ENCODE peak calls at places on chromosomes 1 and 21, in nine cellular contexts. One of them, this sample, is unnamed.

GRCh38 chr1:173355281-173356031 is 121.7 kb upstream of the PRDX6 start:
- DNase-seq in HFF-Myc: no peak
- DNase-seq in A549: no peak
- DNase-seq in tibial artery: no peak
- DNase-seq in dorsolateral prefrontal cortex: no peak
- DNase-seq in tibial nerve: no peak
- DNase-seq in fibroblast of mammary gland: peak
- DNase-seq in GM12878: peak
- DNase-seq in sigmoid colon: no peak
- DNase-seq in this sample: no peak

GRCh38 chr1:33387512-33388079 is 43.3 kb downstream of the PHC2 start:
- DNase-seq in HFF-Myc: no peak
- DNase-seq in A549: no peak
- DNase-seq in tibial artery: no peak
- DNase-seq in dorsolateral prefrontal cortex: no peak
- DNase-seq in tibial nerve: no peak
- DNase-seq in fibroblast of mammary gland: peak
- DNase-seq in GM12878: no peak
- DNase-seq in sigmoid colon: no peak
- DNase-seq in this sample: no peak

GRCh38 chr1:204366759-204367158 is 7.0 kb upstream of the PLEKHA6 start:
- DNase-seq in HFF-Myc: no peak
- DNase-seq in A549: peak
- DNase-seq in tibial artery: no peak
- DNase-seq in dorsolateral prefrontal cortex: no peak
- DNase-seq in tibial nerve: no peak
- DNase-seq in fibroblast of mammary gland: no peak
- DNase-seq in GM12878: no peak
- DNase-seq in sigmoid colon: no peak
- DNase-seq in this sample: no peak

GRCh38 chr1:148309940-148310500 is 157.9 kb upstream of the NBPF11 start:
- DNase-seq in HFF-Myc: no peak
- DNase-seq in A549: no peak
- DNase-seq in tibial artery: no peak
- DNase-seq in dorsolateral prefrontal cortex: no peak
- DNase-seq in tibial nerve: no peak
- DNase-seq in fibroblast of mammary gland: no peak
- DNase-seq in GM12878: no peak
- DNase-seq in sigmoid colon: no peak
- DNase-seq in this sample: no peak

GRCh38 chr1:87560961-87561360 is 232.3 kb downstream of the LMO4 start:
- DNase-seq in HFF-Myc: no peak
- DNase-seq in A549: no peak
- DNase-seq in tibial artery: no peak
- DNase-seq in dorsolateral prefrontal cortex: no peak
- DNase-seq in tibial nerve: no peak
- DNase-seq in fibroblast of mammary gland: no peak
- DNase-seq in GM12878: no peak
- DNase-seq in sigmoid colon: no peak
- DNase-seq in this sample: no peak

GRCh38 chr1:33328817-33329216 is 7.9 kb upstream of the A3GALT2 start:
- DNase-seq in HFF-Myc: no peak
- DNase-seq in A549: no peak
- DNase-seq in tibial artery: no peak
- DNase-seq in dorsolateral prefrontal cortex: no peak
- DNase-seq in tibial nerve: no peak
- DNase-seq in fibroblast of mammary gland: no peak
- DNase-seq in GM12878: no peak
- DNase-seq in sigmoid colon: peak
- DNase-seq in this sample: peak

GRCh38 chr1:155195201-155196102 is 12.2 kb downstream of the THBS3 start:
- DNase-seq in HFF-Myc: no peak
- DNase-seq in A549: no peak
- DNase-seq in tibial artery: no peak
- DNase-seq in dorsolateral prefrontal cortex: no peak
- DNase-seq in tibial nerve: no peak
- DNase-seq in fibroblast of mammary gland: no peak
- DNase-seq in GM12878: no peak
- DNase-seq in sigmoid colon: no peak
- DNase-seq in this sample: no peak

GRCh38 chr1:228343211-228343661 is 63.4 kb downstream of the TRIM11 start:
- DNase-seq in HFF-Myc: no peak
- DNase-seq in A549: no peak
- DNase-seq in tibial artery: peak
- DNase-seq in dorsolateral prefrontal cortex: no peak
- DNase-seq in tibial nerve: no peak
- DNase-seq in fibroblast of mammary gland: no peak
- DNase-seq in GM12878: no peak
- DNase-seq in sigmoid colon: peak
- DNase-seq in this sample: no peak

GRCh38 chr1:86774305-86775304 is 70.2 kb downstream of the SH3GLB1 start:
- DNase-seq in HFF-Myc: peak
- DNase-seq in A549: peak
- DNase-seq in tibial artery: peak
- DNase-seq in dorsolateral prefrontal cortex: peak
- DNase-seq in tibial nerve: peak
- DNase-seq in fibroblast of mammary gland: peak
- DNase-seq in GM12878: peak
- DNase-seq in sigmoid colon: peak
- DNase-seq in this sample: peak

GRCh38 chr1:21680918-21681317 is 11.8 kb upstream of the RAP1GAP start:
- DNase-seq in HFF-Myc: no peak
- DNase-seq in A549: no peak
- DNase-seq in tibial artery: no peak
- DNase-seq in dorsolateral prefrontal cortex: no peak
- DNase-seq in tibial nerve: no peak
- DNase-seq in fibroblast of mammary gland: peak
- DNase-seq in GM12878: no peak
- DNase-seq in sigmoid colon: no peak
- DNase-seq in this sample: no peak

GRCh38 chr1:217139513-217139912 is 416.3 kb upstream of the ESRRG start:
- DNase-seq in HFF-Myc: no peak
- DNase-seq in A549: no peak
- DNase-seq in tibial artery: no peak
- DNase-seq in dorsolateral prefrontal cortex: no peak
- DNase-seq in tibial nerve: no peak
- DNase-seq in fibroblast of mammary gland: no peak
- DNase-seq in GM12878: no peak
- DNase-seq in sigmoid colon: no peak
- DNase-seq in this sample: no peak

GRCh38 chr1:178645826-178646200 is 79.2 kb upstream of the RALGPS2 start:
- DNase-seq in HFF-Myc: no peak
- DNase-seq in A549: no peak
- DNase-seq in tibial artery: no peak
- DNase-seq in dorsolateral prefrontal cortex: no peak
- DNase-seq in tibial nerve: no peak
- DNase-seq in fibroblast of mammary gland: peak
- DNase-seq in GM12878: no peak
- DNase-seq in sigmoid colon: no peak
- DNase-seq in this sample: no peak

GRCh38 chr1:204936765-204937164 is 66.1 kb downstream of the NFASC start:
- DNase-seq in HFF-Myc: no peak
- DNase-seq in A549: no peak
- DNase-seq in tibial artery: no peak
- DNase-seq in dorsolateral prefrontal cortex: no peak
- DNase-seq in tibial nerve: no peak
- DNase-seq in fibroblast of mammary gland: no peak
- DNase-seq in GM12878: no peak
- DNase-seq in sigmoid colon: peak
- DNase-seq in this sample: no peak

GRCh38 chr1:4563586-4563985 is 90.8 kb upstream of the AJAP1 start:
- DNase-seq in HFF-Myc: no peak
- DNase-seq in A549: no peak
- DNase-seq in tibial artery: no peak
- DNase-seq in dorsolateral prefrontal cortex: no peak
- DNase-seq in tibial nerve: no peak
- DNase-seq in fibroblast of mammary gland: no peak
- DNase-seq in GM12878: no peak
- DNase-seq in sigmoid colon: no peak
- DNase-seq in this sample: no peak

GRCh38 chr1:92792340-92792782 is 7.5 kb upstream of the EVI5 start:
- DNase-seq in HFF-Myc: no peak
- DNase-seq in A549: peak
- DNase-seq in tibial artery: no peak
- DNase-seq in dorsolateral prefrontal cortex: no peak
- DNase-seq in tibial nerve: no peak
- DNase-seq in fibroblast of mammary gland: no peak
- DNase-seq in GM12878: no peak
- DNase-seq in sigmoid colon: no peak
- DNase-seq in this sample: no peak

DNA sequence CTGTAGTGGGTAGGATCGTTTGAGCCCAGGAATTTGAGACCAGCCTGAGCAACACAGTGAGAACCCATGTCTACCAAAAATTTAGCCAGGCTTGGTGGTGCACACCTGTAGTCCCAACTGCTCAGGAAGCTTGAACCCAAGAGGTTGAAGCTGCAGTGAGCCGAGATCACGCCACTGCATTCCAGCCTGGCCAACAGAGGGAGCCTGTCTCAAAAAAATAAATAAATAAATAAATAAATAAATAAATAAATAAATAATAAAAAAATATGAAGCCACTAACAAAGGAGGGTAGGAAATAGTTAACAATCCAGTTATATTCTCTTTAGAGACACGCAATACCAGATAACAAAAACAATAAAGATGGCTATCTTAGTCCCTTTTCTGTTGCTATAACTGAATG is 11.9 kb upstream of the CBR3 start:
- DNase-seq in HFF-Myc: no peak
- DNase-seq in A549: no peak
- DNase-seq in tibial artery: no peak
- DNase-seq in dorsolateral prefrontal cortex: no peak
- DNase-seq in tibial nerve: no peak
- DNase-seq in fibroblast of mammary gland: no peak
- DNase-seq in GM12878: no peak
- DNase-seq in sigmoid colon: no peak
- DNase-seq in this sample: no peak
- TF ChIP-seq CTCF in HFF-Myc: peak
- TF ChIP-seq CTCF in A549: peak
- TF ChIP-seq CTCF in tibial artery: peak
- TF ChIP-seq CTCF in dorsolateral prefrontal cortex: peak
- TF ChIP-seq CTCF in tibial nerve: peak
- TF ChIP-seq CTCF in fibroblast of mammary gland: peak
- TF ChIP-seq CTCF in GM12878: no peak
- TF ChIP-seq CTCF in sigmoid colon: no peak
- TF ChIP-seq CTCF in this sample: peak

GRCh38 chr1:38041941-38042834 is 4.4 kb downstream of the POU3F1 start:
- DNase-seq in HFF-Myc: no peak
- DNase-seq in A549: no peak
- DNase-seq in tibial artery: no peak
- DNase-seq in dorsolateral prefrontal cortex: no peak
- DNase-seq in tibial nerve: no peak
- DNase-seq in fibroblast of mammary gland: no peak
- DNase-seq in GM12878: no peak
- DNase-seq in sigmoid colon: no peak
- DNase-seq in this sample: no peak
- H3K4me3 ChIP-seq in HFF-Myc: no peak
- H3K4me3 ChIP-seq in A549: no peak
- H3K4me3 ChIP-seq in tibial artery: no peak
- H3K4me3 ChIP-seq in dorsolateral prefrontal cortex: no peak
- H3K4me3 ChIP-seq in tibial nerve: peak
- H3K4me3 ChIP-seq in fibroblast of mammary gland: no peak
- H3K4me3 ChIP-seq in GM12878: no peak
- H3K4me3 ChIP-seq in sigmoid colon: no peak
- H3K4me3 ChIP-seq in this sample: peak

GRCh38 chr1:6545276-6545934 is 8.9 kb downstream of the NOL9 start:
- DNase-seq in HFF-Myc: no peak
- DNase-seq in A549: no peak
- DNase-seq in tibial artery: no peak
- DNase-seq in dorsolateral prefrontal cortex: no peak
- DNase-seq in tibial nerve: no peak
- DNase-seq in fibroblast of mammary gland: peak
- DNase-seq in GM12878: no peak
- DNase-seq in sigmoid colon: no peak
- DNase-seq in this sample: no peak

GRCh38 chr1:6544831-6545230 is 9.5 kb downstream of the NOL9 start:
- DNase-seq in HFF-Myc: no peak
- DNase-seq in A549: no peak
- DNase-seq in tibial artery: no peak
- DNase-seq in dorsolateral prefrontal cortex: no peak
- DNase-seq in tibial nerve: no peak
- DNase-seq in fibroblast of mammary gland: peak
- DNase-seq in GM12878: no peak
- DNase-seq in sigmoid colon: no peak
- DNase-seq in this sample: no peak

GRCh38 chr1:6546326-6546725 is 8.0 kb downstream of the NOL9 start:
- DNase-seq in HFF-Myc: no peak
- DNase-seq in A549: no peak
- DNase-seq in tibial artery: no peak
- DNase-seq in dorsolateral prefrontal cortex: no peak
- DNase-seq in tibial nerve: no peak
- DNase-seq in fibroblast of mammary gland: no peak
- DNase-seq in GM12878: no peak
- DNase-seq in sigmoid colon: no peak
- DNase-seq in this sample: no peak

DNA sequence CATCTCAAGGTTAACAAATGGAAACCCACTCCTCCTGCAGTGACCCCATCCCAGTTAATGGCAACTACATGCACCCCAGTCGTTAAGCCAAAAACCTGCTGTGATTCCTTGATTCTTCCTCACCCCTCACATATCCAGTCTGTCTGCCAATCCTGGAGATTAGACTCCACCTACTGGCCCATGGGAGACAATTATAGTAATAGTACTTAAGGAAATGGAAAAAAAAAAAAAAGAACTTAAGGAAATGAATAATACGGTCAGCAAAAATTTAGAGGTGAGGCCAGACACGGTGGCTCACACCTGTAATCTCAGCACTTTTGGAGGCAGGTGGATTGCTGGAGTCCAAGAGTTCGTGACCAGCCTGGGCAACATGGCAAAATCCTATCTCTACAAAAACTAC is 7.0 kb downstream of the NOL9 start:
- DNase-seq in HFF-Myc: no peak
- DNase-seq in A549: no peak
- DNase-seq in tibial artery: no peak
- DNase-seq in dorsolateral prefrontal cortex: no peak
- DNase-seq in tibial nerve: no peak
- DNase-seq in fibroblast of mammary gland: peak
- DNase-seq in GM12878: no peak
- DNase-seq in sigmoid colon: no peak
- DNase-seq in this sample: no peak
- TF ChIP-seq CTCF in HFF-Myc: no peak
- TF ChIP-seq CTCF in A549: no peak
- TF ChIP-seq CTCF in tibial artery: no peak
- TF ChIP-seq CTCF in dorsolateral prefrontal cortex: no peak
- TF ChIP-seq CTCF in tibial nerve: no peak
- TF ChIP-seq CTCF in fibroblast of mammary gland: no peak
- TF ChIP-seq CTCF in GM12878: no peak
- TF ChIP-seq CTCF in sigmoid colon: no peak
- TF ChIP-seq CTCF in this sample: no peak

DNA sequence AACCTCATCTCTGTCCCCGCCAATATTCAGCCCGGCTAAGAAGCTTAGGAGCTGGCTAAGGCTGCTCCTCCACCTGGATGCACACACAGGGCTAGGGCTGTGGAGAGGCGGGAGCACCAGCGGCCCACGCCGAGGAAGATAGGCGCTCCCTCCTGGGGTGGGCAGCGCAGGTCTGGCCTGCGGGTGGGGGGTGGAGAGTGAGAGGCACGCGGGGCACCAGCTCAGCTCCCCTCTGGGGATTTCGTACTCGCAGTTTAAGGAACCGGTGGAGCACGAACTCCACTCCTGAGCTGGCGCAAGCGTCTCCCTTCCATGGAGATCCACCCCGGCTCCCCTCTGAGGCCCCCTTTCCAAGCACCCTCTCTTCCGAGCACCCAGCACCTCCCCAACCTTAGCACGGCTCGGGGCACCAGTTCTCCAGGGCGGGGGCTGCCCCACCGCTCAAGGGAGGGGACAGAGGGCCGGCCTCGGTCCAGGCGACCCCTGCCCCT is 433 bp upstream of the KAZN start:
- DNase-seq in HFF-Myc: no peak
- DNase-seq in A549: no peak
- DNase-seq in tibial artery: no peak
- DNase-seq in dorsolateral prefrontal cortex: no peak
- DNase-seq in tibial nerve: no peak
- DNase-seq in fibroblast of mammary gland: no peak
- DNase-seq in GM12878: no peak
- DNase-seq in sigmoid colon: no peak
- DNase-seq in this sample: no peak
- H3K4me3 ChIP-seq in HFF-Myc: no peak
- H3K4me3 ChIP-seq in A549: peak
- H3K4me3 ChIP-seq in tibial artery: peak
- H3K4me3 ChIP-seq in dorsolateral prefrontal cortex: peak
- H3K4me3 ChIP-seq in tibial nerve: peak
- H3K4me3 ChIP-seq in fibroblast of mammary gland: no peak
- H3K4me3 ChIP-seq in GM12878: no peak
- H3K4me3 ChIP-seq in sigmoid colon: peak
- H3K4me3 ChIP-seq in this sample: peak